ENCODE peak calls at places on chromosomes 6 and 20, in five cellular contexts. W is mesothelial cell of epicardium, U is heart right ventricle, I is ovary, G is kidney. C is an unnamed sample.

GRCh38 chr6:52423971-52424381 is 3.8 kb downstream of the EFHC1 start:
- DNase-seq in W (no peak), U (peak; percentile 30), I (no peak), G (no peak), C (no peak)

GRCh38 chr6:110255356-110255755 is 75.1 kb downstream of the CDC40 start:
- DNase-seq in W (no peak), U (peak; percentile 4), I (no peak), G (peak; percentile 55), C (no peak)

GRCh38 chr6:6688951-6689350 is 100.4 kb downstream of the LY86 start:
- DNase-seq in W (no peak), U (no peak), I (no peak), G (no peak), C (no peak)

GRCh38 chr6:46098678-46099077 is 31.1 kb upstream of the ENPP4 start:
- DNase-seq in W (no peak), U (peak; percentile 7), I (no peak), G (peak; percentile 86), C (no peak)

GRCh38 chr6:51737580-51738360 is 349.6 kb downstream of the PKHD1 start:
- DNase-seq in W (no peak), U (no peak), I (no peak), G (no peak), C (no peak)

GRCh38 chr6:148451690-148452089 is 109.1 kb downstream of the SASH1 start:
- DNase-seq in W (no peak), U (peak; percentile 39), I (no peak), G (no peak), C (no peak)

GRCh38 chr6:437042-437402 is 45.5 kb downstream of the IRF4 start:
- DNase-seq in W (no peak), U (no peak), I (no peak), G (no peak), C (no peak)

GRCh38 chr6:166940643-166941068 is 15.7 kb downstream of the RNASET2 start:
- DNase-seq in W (no peak), U (no peak), I (no peak), G (no peak), C (no peak)

GRCh38 chr6:136502791-136503190 is 47.4 kb downstream of the MAP7 start:
- DNase-seq in W (no peak), U (no peak), I (no peak), G (no peak), C (no peak)

GRCh38 chr6:167995302-167995701 is 2.2 kb upstream of the KIF25 start:
- DNase-seq in W (no peak), U (no peak), I (no peak), G (no peak), C (no peak)

GRCh38 chr6:78462728-78463127 is 404.6 kb upstream of the IRAK1BP1 start:
- DNase-seq in W (no peak), U (no peak), I (no peak), G (no peak), C (no peak)

GRCh38 chr6:78308025-78308424 is 559.3 kb upstream of the IRAK1BP1 start:
- DNase-seq in W (no peak), U (no peak), I (no peak), G (no peak), C (no peak)

GRCh38 chr6:2166717-2167116 is 78.7 kb downstream of the GMDS start:
- DNase-seq in W (no peak), U (no peak), I (no peak), G (no peak), C (no peak)

GRCh38 chr20:58025233-58025632 is 203.2 kb downstream of the ANKRD60 start:
- DNase-seq in W (no peak), U (peak; percentile 73), I (no peak), G (peak; percentile 67), C (no peak)

GRCh38 chr6:88619951-88620350 is 343.5 kb downstream of the RNGTT start:
- DNase-seq in W (no peak), U (no peak), I (no peak), G (no peak), C (no peak)

GRCh38 chr6:3163248-3163594 is 5.9 kb upstream of the TUBB2A start:
- DNase-seq in W (no peak), U (no peak), I (no peak), G (no peak), C (no peak)

GRCh38 chr6:48068326-48069191 is 42.4 kb downstream of the PTCHD4 start:
- DNase-seq in W (peak; percentile 29), U (no peak), I (no peak), G (peak; percentile 63), C (no peak)

GRCh38 chr6:43076928-43077809 is 1.1 kb downstream of the PTK7 start:
- DNase-seq in W (no peak), U (no peak), I (peak; percentile 55), G (peak; percentile 83), C (no peak)

GRCh38 chr6:13103169-13103568 is 225.2 kb downstream of the TBC1D7 start:
- DNase-seq in W (no peak), U (no peak), I (no peak), G (no peak), C (no peak)

GRCh38 chr20:2507875-2508630 is 662 bp downstream of the ZNF343 start:
- DNase-seq in W (no peak), U (peak; percentile 14), I (peak; percentile 33), G (no peak), C (no peak)

GRCh38 chr6:2940010-2940850 is 31.1 kb downstream of the SERPINB6 start:
- DNase-seq in W (no peak), U (no peak), I (no peak), G (no peak), C (peak; percentile 39)

GRCh38 chr20:50445367-50446151 is 64.6 kb upstream of the PTPN1 start:
- DNase-seq in W (no peak), U (no peak), I (no peak), G (no peak), C (no peak)

DNA sequence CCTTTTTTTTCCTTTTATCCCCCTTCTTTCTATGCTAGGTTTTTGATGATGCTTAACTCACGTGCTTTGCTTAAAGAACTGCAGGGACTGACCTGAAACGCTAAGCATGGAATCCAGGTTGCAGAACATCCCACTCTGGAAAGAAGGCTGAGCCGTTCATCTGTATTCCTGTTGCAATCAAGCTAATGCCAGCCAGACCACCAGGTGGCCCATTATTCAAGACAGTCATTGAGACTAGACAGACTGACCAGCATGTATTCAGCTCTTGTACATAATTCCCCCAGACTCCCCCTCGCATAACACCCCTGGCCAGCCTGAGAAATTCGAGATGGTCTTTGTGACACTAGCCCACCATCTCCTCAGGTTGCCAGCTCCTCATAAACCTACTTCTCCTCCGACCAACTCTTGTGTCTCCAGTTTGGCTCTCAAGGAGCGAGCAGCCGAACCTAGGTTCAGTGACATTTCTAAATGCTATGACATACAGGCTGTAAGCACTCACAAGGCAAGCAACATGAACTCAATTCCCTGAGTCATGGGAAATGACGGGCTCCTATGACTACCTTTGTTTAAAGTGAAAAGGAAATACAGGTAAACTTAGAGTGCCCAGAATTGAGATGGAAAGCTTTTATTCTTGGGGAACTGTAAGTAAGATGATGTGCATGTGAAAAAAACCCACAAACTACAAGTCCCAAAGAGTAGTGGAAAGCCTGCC is 309.3 kb upstream of the CDYL start:
- DNase-seq in W (no peak), U (no peak), I (no peak), G (no peak), C (no peak)
- TF ChIP-seq CTCF in W (no peak), U (no peak), I (no peak), G (no peak), C (no peak)

GRCh38 chr6:149559389-149559788 is 6.8 kb upstream of the GINM1 start:
- DNase-seq in W (no peak), U (no peak), I (no peak), G (no peak), C (no peak)

GRCh38 chr6:149563928-149564325 is 2.2 kb upstream of the GINM1 start:
- DNase-seq in W (no peak), U (no peak), I (no peak), G (no peak), C (no peak)

GRCh38 chr6:149558029-149558428 is 8.1 kb upstream of the GINM1 start:
- DNase-seq in W (no peak), U (no peak), I (no peak), G (no peak), C (no peak)

GRCh38 chr6:149563203-149563927 is 2.8 kb upstream of the GINM1 start:
- DNase-seq in W (no peak), U (no peak), I (no peak), G (no peak), C (no peak)

DNA sequence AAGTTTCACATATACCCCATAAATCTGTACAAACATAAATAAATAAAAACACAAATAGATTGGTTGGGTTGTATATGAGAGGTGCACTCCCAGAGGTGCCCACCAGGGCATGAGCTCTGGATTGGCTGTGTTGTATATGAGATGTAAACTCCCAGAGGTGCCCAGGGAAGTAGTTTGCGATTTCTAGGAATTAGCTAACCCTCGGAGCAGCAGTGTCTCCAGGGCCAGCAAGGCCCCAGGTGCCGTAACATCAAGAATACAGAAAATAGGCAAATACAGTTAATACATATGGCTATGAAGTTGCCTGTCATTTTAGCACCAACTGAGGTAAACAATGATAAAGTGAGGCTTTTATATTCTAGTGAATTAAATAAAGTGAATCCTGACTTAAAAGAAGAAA is 5.4 kb upstream of the GINM1 start:
- DNase-seq in W (no peak), U (no peak), I (no peak), G (no peak), C (no peak)
- TF ChIP-seq CTCF in W (peak; percentile 75), U (peak; percentile 15), I (no peak), G (peak; percentile 19), C (no peak)

GRCh38 chr20:56515657-56516381 is 8.7 kb upstream of the FAM209A start:
- DNase-seq in W (no peak), U (peak; percentile 35), I (no peak), G (no peak), C (no peak)
- TF ChIP-seq CTCF in W (no peak), U (no peak), I (no peak), G (no peak), C (no peak)

GRCh38 chr6:87407896-87408720 is at the start of gene CFAP206:
- DNase-seq in W (peak; percentile 71), U (peak; percentile 79), I (peak; percentile 84), G (peak; percentile 92), C (peak; percentile 80)
- TF ChIP-seq CTCF in W (no peak), U (no peak), I (no peak), G (no peak), C (no peak)

GRCh38 chr20:47678130-47678453 is 107.2 kb downstream of the SULF2 start:
- DNase-seq in W (no peak), U (no peak), I (peak; percentile 12), G (no peak), C (no peak)
- TF ChIP-seq CTCF in W (no peak), U (no peak), I (peak; percentile 1), G (no peak), C (no peak)

DNA sequence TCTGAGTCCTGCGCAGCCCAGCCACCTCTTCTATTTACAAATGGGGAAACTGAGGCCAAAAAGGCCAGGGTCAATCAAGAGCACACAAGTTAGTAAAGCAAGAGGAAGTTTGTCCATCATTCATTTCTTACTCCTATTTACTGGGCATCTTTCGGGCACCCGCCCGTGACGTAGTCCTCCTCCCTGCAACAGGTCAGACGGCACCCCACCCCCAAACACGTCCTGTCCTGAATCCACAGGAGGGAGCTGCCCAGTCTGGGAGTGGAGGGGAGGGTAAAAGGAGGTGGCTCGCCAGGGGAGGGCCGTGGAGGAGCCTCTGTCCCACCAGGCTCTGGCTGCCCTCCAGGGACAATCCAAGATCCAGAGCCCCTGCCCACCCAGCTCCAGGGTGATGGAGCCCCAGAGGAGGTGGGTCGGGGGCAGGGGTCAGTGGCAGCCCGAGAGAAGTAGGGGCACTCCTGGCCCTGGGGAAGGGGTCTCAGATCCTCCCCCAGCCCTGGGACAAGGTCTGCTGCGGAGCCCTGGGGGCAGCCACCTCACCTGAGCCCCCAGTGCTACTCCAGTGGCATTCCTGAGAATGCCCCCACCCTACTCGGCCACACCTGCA is 2.5 kb upstream of the LAMA5 start:
- DNase-seq in W (no peak), U (no peak), I (no peak), G (no peak), C (no peak)
- TF ChIP-seq CTCF in W (no peak), U (no peak), I (no peak), G (no peak), C (no peak)